ENCODE peak calls at places on chromosomes 11 and 22, in ten cellular contexts. One of them, this sample, is unnamed. For H3K9me3, the result is how much of the 10 kb centered on the place peaks cover.

GRCh38 chr11:116294630-116295029 is 478.2 kb downstream of the BUD13 start:
- DNase-seq in astrocyte: peak
- DNase-seq in Caco-2: peak
- DNase-seq in IMR-90: peak
- DNase-seq in MM.1S: no peak
- DNase-seq in uterus: no peak
- DNase-seq in upper lobe of right lung: no peak
- DNase-seq in heart left ventricle: no peak
- DNase-seq in ovary: no peak
- DNase-seq in stomach: no peak
- DNase-seq in this sample: no peak

GRCh38 chr22:27391092-27391770 is 410.3 kb downstream of the MN1 start:
- DNase-seq in heart left ventricle: peak
- DNase-seq in Caco-2: no peak
- DNase-seq in MM.1S: no peak
- DNase-seq in ovary: peak
- DNase-seq in uterus: peak
- DNase-seq in astrocyte: peak
- DNase-seq in stomach: no peak
- DNase-seq in IMR-90: no peak
- DNase-seq in upper lobe of right lung: no peak
- DNase-seq in this sample: no peak

GRCh38 chr11:114893329-114893728 is 215.0 kb downstream of the NXPE2 start:
- DNase-seq in upper lobe of right lung: no peak
- DNase-seq in MM.1S: no peak
- DNase-seq in stomach: no peak
- DNase-seq in astrocyte: no peak
- DNase-seq in IMR-90: no peak
- DNase-seq in Caco-2: no peak
- DNase-seq in uterus: no peak
- DNase-seq in heart left ventricle: no peak
- DNase-seq in ovary: no peak
- DNase-seq in this sample: no peak

GRCh38 chr22:30078320-30079311 is 1.6 kb upstream of the HORMAD2 start:
- DNase-seq in IMR-90: no peak
- DNase-seq in ovary: no peak
- DNase-seq in upper lobe of right lung: peak
- DNase-seq in astrocyte: no peak
- DNase-seq in Caco-2: no peak
- DNase-seq in heart left ventricle: no peak
- DNase-seq in MM.1S: no peak
- DNase-seq in stomach: no peak
- DNase-seq in uterus: no peak
- DNase-seq in this sample: no peak

GRCh38 chr11:75583710-75584658 is 21.9 kb downstream of the SERPINH1 start:
- DNase-seq in uterus: peak
- DNase-seq in stomach: peak
- DNase-seq in MM.1S: no peak
- DNase-seq in astrocyte: peak
- DNase-seq in Caco-2: peak
- DNase-seq in ovary: peak
- DNase-seq in IMR-90: peak
- DNase-seq in heart left ventricle: peak
- DNase-seq in upper lobe of right lung: peak
- DNase-seq in this sample: peak

GRCh38 chr11:106137061-106137460 is 59.6 kb downstream of the AASDHPPT start:
- DNase-seq in IMR-90: no peak
- DNase-seq in ovary: no peak
- DNase-seq in stomach: no peak
- DNase-seq in upper lobe of right lung: no peak
- DNase-seq in Caco-2: no peak
- DNase-seq in uterus: no peak
- DNase-seq in astrocyte: peak
- DNase-seq in heart left ventricle: no peak
- DNase-seq in MM.1S: no peak
- DNase-seq in this sample: no peak

GRCh38 chr11:58771458-58771855 is 39.7 kb upstream of the GLYAT start:
- DNase-seq in heart left ventricle: no peak
- DNase-seq in IMR-90: no peak
- DNase-seq in astrocyte: no peak
- DNase-seq in stomach: no peak
- DNase-seq in MM.1S: no peak
- DNase-seq in uterus: no peak
- DNase-seq in upper lobe of right lung: no peak
- DNase-seq in ovary: no peak
- DNase-seq in Caco-2: no peak
- DNase-seq in this sample: no peak

GRCh38 chr11:34408580-34409172 is 30.1 kb upstream of the CAT start:
- DNase-seq in ovary: no peak
- DNase-seq in IMR-90: no peak
- DNase-seq in stomach: no peak
- DNase-seq in astrocyte: no peak
- DNase-seq in upper lobe of right lung: no peak
- DNase-seq in MM.1S: peak
- DNase-seq in Caco-2: no peak
- DNase-seq in uterus: no peak
- DNase-seq in heart left ventricle: no peak
- DNase-seq in this sample: no peak

GRCh38 chr11:88304352-88304751 is 33.2 kb downstream of the CTSC start:
- DNase-seq in upper lobe of right lung: no peak
- DNase-seq in heart left ventricle: no peak
- DNase-seq in stomach: no peak
- DNase-seq in IMR-90: no peak
- DNase-seq in MM.1S: no peak
- DNase-seq in ovary: no peak
- DNase-seq in uterus: no peak
- DNase-seq in astrocyte: no peak
- DNase-seq in Caco-2: no peak
- DNase-seq in this sample: no peak

GRCh38 chr11:108253176-108253575 is 30.3 kb downstream of the ATM start:
- DNase-seq in IMR-90: peak
- DNase-seq in ovary: no peak
- DNase-seq in heart left ventricle: no peak
- DNase-seq in MM.1S: no peak
- DNase-seq in upper lobe of right lung: no peak
- DNase-seq in astrocyte: peak
- DNase-seq in stomach: no peak
- DNase-seq in Caco-2: no peak
- DNase-seq in uterus: no peak
- DNase-seq in this sample: no peak

GRCh38 chr11:59206635-59207034 is 6.1 kb downstream of the MPEG1 start:
- DNase-seq in MM.1S: peak
- DNase-seq in upper lobe of right lung: no peak
- DNase-seq in ovary: no peak
- DNase-seq in Caco-2: peak
- DNase-seq in uterus: no peak
- DNase-seq in astrocyte: no peak
- DNase-seq in IMR-90: peak
- DNase-seq in heart left ventricle: peak
- DNase-seq in stomach: peak
- DNase-seq in this sample: peak

GRCh38 chr11:77106321-77106720 is 3.7 kb downstream of the OMP start:
- DNase-seq in astrocyte: peak
- DNase-seq in upper lobe of right lung: no peak
- DNase-seq in IMR-90: no peak
- DNase-seq in Caco-2: no peak
- DNase-seq in MM.1S: no peak
- DNase-seq in stomach: no peak
- DNase-seq in uterus: no peak
- DNase-seq in heart left ventricle: no peak
- DNase-seq in ovary: no peak
- DNase-seq in this sample: peak

DNA sequence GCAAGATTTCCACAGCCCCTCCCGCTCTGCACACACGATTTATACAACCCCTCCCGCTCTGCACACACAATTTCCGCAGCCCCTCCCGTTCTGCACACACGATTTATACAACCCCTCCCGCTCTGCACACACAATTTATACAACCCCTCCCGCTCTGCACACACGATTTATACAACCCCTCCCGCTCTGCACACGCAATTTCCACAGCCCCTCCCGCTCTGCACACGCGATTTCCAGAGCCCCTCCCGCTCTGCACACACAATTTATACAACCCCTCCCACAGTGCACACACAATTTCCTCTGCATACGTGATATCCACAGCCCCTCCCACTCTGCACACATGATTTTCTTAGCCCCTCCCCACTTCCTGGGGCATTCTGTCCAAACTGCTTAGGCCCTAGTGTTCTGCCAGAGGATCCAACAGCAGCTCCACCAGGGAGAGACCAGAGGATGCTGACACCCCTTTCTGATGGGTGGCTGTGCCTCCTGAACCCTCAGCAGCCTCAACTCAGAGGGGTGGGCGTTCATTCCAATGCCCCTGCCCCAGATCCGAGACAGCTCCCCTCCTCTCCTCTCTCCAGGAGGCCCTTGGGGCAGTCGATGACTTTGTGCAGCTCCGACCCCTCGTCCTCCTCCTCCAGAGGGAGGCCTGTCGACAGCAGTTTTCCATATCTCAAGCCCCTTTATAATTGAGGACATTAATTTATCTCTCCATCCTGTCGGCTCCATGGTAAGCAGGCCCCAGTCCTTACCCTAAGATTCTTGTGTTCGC is 671.7 kb downstream of the BRD1 start:
- DNase-seq in astrocyte: no peak
- DNase-seq in uterus: no peak
- DNase-seq in heart left ventricle: no peak
- DNase-seq in stomach: no peak
- DNase-seq in MM.1S: no peak
- DNase-seq in IMR-90: no peak
- DNase-seq in ovary: no peak
- DNase-seq in upper lobe of right lung: no peak
- DNase-seq in Caco-2: no peak
- DNase-seq in this sample: no peak
- H3K9me3 ChIP-seq in astrocyte: under half
- H3K9me3 ChIP-seq in uterus: under half
- H3K9me3 ChIP-seq in heart left ventricle: under half
- H3K9me3 ChIP-seq in stomach: under half
- H3K9me3 ChIP-seq in MM.1S: under half
- H3K9me3 ChIP-seq in IMR-90: half or more
- H3K9me3 ChIP-seq in ovary: under half
- H3K9me3 ChIP-seq in upper lobe of right lung: under half
- H3K9me3 ChIP-seq in Caco-2: under half
- H3K9me3 ChIP-seq in this sample: under half

DNA sequence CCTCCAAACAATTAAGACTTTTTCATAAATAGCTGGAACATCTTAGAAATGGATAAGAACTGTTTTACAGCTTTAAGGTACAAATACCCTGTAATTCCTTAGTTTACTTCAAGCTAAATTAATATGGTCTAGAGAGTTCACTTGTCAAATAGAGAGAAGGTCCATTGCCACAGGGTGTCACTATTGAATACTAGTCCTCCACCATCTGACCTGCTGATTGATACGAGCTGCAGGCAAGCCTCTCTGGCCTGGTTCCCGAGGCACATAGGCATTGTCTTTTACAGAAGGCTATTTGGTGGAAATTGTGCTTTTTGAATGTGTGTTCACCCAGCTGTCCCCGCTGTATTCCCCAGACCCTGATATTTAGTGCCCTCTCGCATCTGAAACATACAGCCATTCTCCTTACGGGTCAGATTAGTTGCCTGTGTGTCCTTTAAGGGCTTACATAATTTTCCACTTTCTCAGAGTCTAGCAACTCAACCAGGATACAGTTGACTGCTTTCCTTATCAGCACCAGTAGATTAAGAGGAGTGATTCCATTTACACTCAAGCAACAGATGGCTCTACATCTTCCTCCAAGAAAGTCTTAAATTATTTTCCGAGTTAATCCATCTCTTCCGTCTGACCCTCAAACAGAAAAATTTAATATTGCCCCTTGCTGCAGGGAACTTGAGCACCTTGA is 788.8 kb upstream of the FAT3 start:
- DNase-seq in upper lobe of right lung: no peak
- DNase-seq in stomach: peak
- DNase-seq in ovary: no peak
- DNase-seq in IMR-90: no peak
- DNase-seq in uterus: no peak
- DNase-seq in Caco-2: no peak
- DNase-seq in MM.1S: no peak
- DNase-seq in heart left ventricle: no peak
- DNase-seq in astrocyte: no peak
- DNase-seq in this sample: no peak
- H3K9me3 ChIP-seq in upper lobe of right lung: under half
- H3K9me3 ChIP-seq in stomach: under half
- H3K9me3 ChIP-seq in ovary: under half
- H3K9me3 ChIP-seq in IMR-90: under half
- H3K9me3 ChIP-seq in uterus: under half
- H3K9me3 ChIP-seq in Caco-2: under half
- H3K9me3 ChIP-seq in MM.1S: under half
- H3K9me3 ChIP-seq in heart left ventricle: under half
- H3K9me3 ChIP-seq in astrocyte: under half
- H3K9me3 ChIP-seq in this sample: under half

DNA sequence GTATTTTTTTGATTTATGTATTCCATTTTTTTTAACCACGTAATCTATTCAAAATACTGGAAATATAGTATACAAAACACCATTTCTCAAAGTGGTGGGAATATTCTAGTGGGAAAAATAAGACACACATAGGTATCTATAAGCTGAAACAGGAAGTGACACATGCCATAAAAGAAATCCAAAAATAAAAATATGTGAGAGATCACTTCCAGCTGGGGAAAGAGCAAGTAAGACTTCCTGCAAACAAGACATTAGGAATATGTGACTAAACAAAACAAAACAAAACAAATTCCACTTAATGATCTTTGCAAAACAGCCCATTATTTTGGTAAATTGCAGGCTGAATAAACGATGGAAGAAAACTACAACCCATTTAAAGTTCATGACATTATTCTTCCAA is 107.3 kb upstream of the CEP126 start:
- DNase-seq in MM.1S: no peak
- DNase-seq in ovary: no peak
- DNase-seq in IMR-90: no peak
- DNase-seq in stomach: no peak
- DNase-seq in upper lobe of right lung: no peak
- DNase-seq in heart left ventricle: no peak
- DNase-seq in uterus: no peak
- DNase-seq in Caco-2: no peak
- DNase-seq in astrocyte: no peak
- DNase-seq in this sample: no peak
- H3K9me3 ChIP-seq in MM.1S: under half
- H3K9me3 ChIP-seq in ovary: under half
- H3K9me3 ChIP-seq in IMR-90: under half
- H3K9me3 ChIP-seq in stomach: under half
- H3K9me3 ChIP-seq in upper lobe of right lung: under half
- H3K9me3 ChIP-seq in heart left ventricle: under half
- H3K9me3 ChIP-seq in uterus: under half
- H3K9me3 ChIP-seq in Caco-2: under half
- H3K9me3 ChIP-seq in astrocyte: under half
- H3K9me3 ChIP-seq in this sample: under half

DNA sequence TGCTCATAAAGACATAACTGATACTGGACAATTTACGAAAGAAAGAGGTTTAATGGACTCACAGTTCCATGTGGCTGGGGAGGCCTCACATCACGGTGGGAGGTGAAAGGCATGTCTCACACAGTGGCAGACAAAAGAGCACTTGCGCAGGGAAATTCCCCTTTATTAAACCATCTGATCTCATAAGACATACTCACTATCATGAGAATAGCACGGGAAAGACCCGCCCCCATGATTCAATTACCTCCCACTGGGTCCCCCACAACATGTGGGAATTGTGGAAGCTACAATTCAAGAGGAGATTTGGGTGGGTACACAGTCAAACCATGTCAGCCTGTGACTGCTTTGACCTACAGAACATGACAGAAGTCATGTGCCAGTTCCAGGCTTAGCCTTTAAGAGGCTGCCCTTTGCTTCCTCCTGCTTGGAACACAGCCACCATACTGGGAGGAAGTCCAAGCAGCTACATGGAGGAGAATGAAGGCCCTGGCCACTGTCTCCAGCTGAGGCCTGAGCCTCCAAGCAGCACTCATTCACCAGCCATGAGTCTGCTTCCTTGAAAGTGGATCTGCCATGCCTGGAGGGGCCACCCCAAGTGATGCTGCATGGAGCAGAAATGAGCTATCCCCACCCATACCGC is 10.9 kb upstream of the GAL start:
- DNase-seq in heart left ventricle: no peak
- DNase-seq in ovary: no peak
- DNase-seq in uterus: no peak
- DNase-seq in astrocyte: peak
- DNase-seq in Caco-2: no peak
- DNase-seq in stomach: no peak
- DNase-seq in upper lobe of right lung: peak
- DNase-seq in IMR-90: no peak
- DNase-seq in MM.1S: no peak
- DNase-seq in this sample: no peak
- H3K9me3 ChIP-seq in heart left ventricle: under half
- H3K9me3 ChIP-seq in ovary: under half
- H3K9me3 ChIP-seq in uterus: under half
- H3K9me3 ChIP-seq in astrocyte: under half
- H3K9me3 ChIP-seq in Caco-2: under half
- H3K9me3 ChIP-seq in stomach: under half
- H3K9me3 ChIP-seq in upper lobe of right lung: under half
- H3K9me3 ChIP-seq in IMR-90: under half
- H3K9me3 ChIP-seq in MM.1S: under half
- H3K9me3 ChIP-seq in this sample: under half